ENCODE peak calls at places on chromosomes 11 and 22, in seven cellular contexts. Q is anterior cingulate cortex; P is natural killer cell; J is H9; E is NCI-H1092 treated with DMSO at 0.1 percent for 48 hours; B is activated CD8-positive, alpha-beta T cell treated with anti-CD3 and anti-CD28 coated beads for 36 hours; V is GM12865. X is an unnamed sample.

GRCh38 chr22:37044634-37045625 is 6.6 kb upstream of the KCTD17 start:
- DNase-seq in Q (no peak), P (no peak), J (no peak), E (no peak), B (peak), V (no peak), X (no peak)

GRCh38 chr22:27637604-27638003 is 164.0 kb downstream of the MN1 start:
- DNase-seq in Q (no peak), P (no peak), J (no peak), E (no peak), B (no peak), V (no peak), X (no peak)

GRCh38 chr11:132408877-132409276 is 1038.5 kb downstream of the NTM start:
- DNase-seq in Q (no peak), P (no peak), J (no peak), E (peak), B (no peak), V (peak), X (no peak)

GRCh38 chr11:107898270-107898669 is 30.0 kb upstream of the RAB39A start:
- DNase-seq in Q (no peak), P (no peak), J (no peak), E (no peak), B (no peak), V (peak), X (peak)

GRCh38 chr22:42462016-42462415 is 29.8 kb upstream of the NFAM1 start:
- DNase-seq in Q (no peak), P (no peak), J (no peak), E (peak), B (no peak), V (no peak), X (no peak)

GRCh38 chr11:130042093-130042591 is 27.6 kb upstream of the APLP2 start:
- DNase-seq in Q (no peak), P (no peak), J (no peak), E (no peak), B (no peak), V (no peak), X (no peak)

GRCh38 chr11:7196396-7197146 is 55.1 kb upstream of the SYT9 start:
- DNase-seq in Q (no peak), P (no peak), J (no peak), E (no peak), B (no peak), V (no peak), X (no peak)

GRCh38 chr11:34331329-34331728 is 26.5 kb downstream of the ABTB2 start:
- DNase-seq in Q (no peak), P (no peak), J (no peak), E (peak), B (no peak), V (no peak), X (no peak)

GRCh38 chr11:18698341-18699268 is at the start of gene TMEM86A:
- DNase-seq in Q (peak), P (peak), J (peak), E (peak), B (peak), V (peak), X (no peak)

GRCh38 chr22:35070451-35071093 is 4.6 kb downstream of the ISX start:
- DNase-seq in Q (no peak), P (no peak), J (no peak), E (no peak), B (no peak), V (no peak), X (no peak)

GRCh38 chr11:113345978-113346377 is 31.6 kb downstream of the TTC12 start:
- DNase-seq in Q (no peak), P (no peak), J (no peak), E (peak), B (no peak), V (no peak), X (no peak)

GRCh38 chr11:15309296-15309695 is 194.6 kb downstream of the INSC start:
- DNase-seq in Q (no peak), P (no peak), J (no peak), E (no peak), B (no peak), V (no peak), X (no peak)

GRCh38 chr11:40166892-40167291 is 1292.6 kb downstream of the LRRC4C start:
- DNase-seq in Q (no peak), P (no peak), J (no peak), E (no peak), B (no peak), V (no peak), X (no peak)

GRCh38 chr11:38460901-38461300 is 1862.9 kb upstream of the RAG2 start:
- DNase-seq in Q (no peak), P (no peak), J (no peak), E (peak), B (no peak), V (no peak), X (no peak)

GRCh38 chr11:74025467-74026166 is 16.7 kb upstream of the UCP3 start:
- DNase-seq in Q (no peak), P (no peak), J (no peak), E (no peak), B (no peak), V (no peak), X (no peak)

GRCh38 chr11:72779495-72780128 is 14.2 kb downstream of the STARD10 start:
- DNase-seq in Q (no peak), P (no peak), J (no peak), E (no peak), B (no peak), V (no peak), X (no peak)

GRCh38 chr11:59560290-59560701 is 49.0 kb downstream of the OR4D9 start:
- DNase-seq in Q (peak), P (peak), J (peak), E (peak), B (peak), V (peak), X (peak)

GRCh38 chr22:24141586-24141985 is 39.7 kb upstream of the SUSD2 start:
- DNase-seq in Q (no peak), P (no peak), J (no peak), E (no peak), B (peak), V (peak), X (no peak)

GRCh38 chr11:64717268-64717578 is 5.8 kb downstream of the NRXN2 start:
- DNase-seq in Q (no peak), P (no peak), J (no peak), E (no peak), B (no peak), V (no peak), X (no peak)

GRCh38 chr11:28146123-28146751 is 38.0 kb downstream of the METTL15 start:
- DNase-seq in Q (no peak), P (no peak), J (no peak), E (no peak), B (no peak), V (no peak), X (no peak)

GRCh38 chr22:30187726-30188407 is 58.7 kb downstream of the LIF start:
- DNase-seq in Q (no peak), P (no peak), J (no peak), E (no peak), B (peak), V (no peak), X (no peak)

GRCh38 chr11:76620471-76620870 is 50.1 kb downstream of the LRRC32 start:
- DNase-seq in Q (no peak), P (no peak), J (no peak), E (no peak), B (no peak), V (no peak), X (peak)

GRCh38 chr22:43537019-43537585 is 125.3 kb downstream of the MPPED1 start:
- DNase-seq in Q (no peak), P (no peak), J (no peak), E (no peak), B (peak), V (no peak), X (no peak)

X was measured in DMS 273 treated with DMSO at 0.1 percent for 48 hours.